ENCODE peak calls at places on chromosomes 13 and 19, in six cellular contexts. One of them, this sample, is unnamed.

GRCh38 chr13:48908381-48909087 is 67.2 kb upstream of the FNDC3A start:
- DNase-seq in mammary epithelial cell: peak; percentile 58
- DNase-seq in astrocyte of the spinal cord: peak; percentile 70
- DNase-seq in GM06990: no peak
- DNase-seq in PC-3: peak; percentile 80
- DNase-seq in breast epithelium: no peak
- DNase-seq in this sample: no peak

GRCh38 chr13:50228527-50228926 is 213.3 kb downstream of the KCNRG start:
- DNase-seq in mammary epithelial cell: no peak
- DNase-seq in astrocyte of the spinal cord: no peak
- DNase-seq in GM06990: no peak
- DNase-seq in PC-3: no peak
- DNase-seq in breast epithelium: no peak
- DNase-seq in this sample: no peak

GRCh38 chr13:98228661-98229349 is 51.7 kb upstream of the RNF113B start:
- DNase-seq in mammary epithelial cell: no peak
- DNase-seq in astrocyte of the spinal cord: no peak
- DNase-seq in GM06990: no peak
- DNase-seq in PC-3: peak; percentile 38
- DNase-seq in breast epithelium: no peak
- DNase-seq in this sample: no peak

GRCh38 chr13:59863621-59864020 is 300.1 kb downstream of the DIAPH3 start:
- DNase-seq in mammary epithelial cell: peak; percentile 40
- DNase-seq in astrocyte of the spinal cord: no peak
- DNase-seq in GM06990: no peak
- DNase-seq in PC-3: no peak
- DNase-seq in breast epithelium: no peak
- DNase-seq in this sample: no peak

GRCh38 chr13:95067303-95067702 is 233.9 kb downstream of the ABCC4 start:
- DNase-seq in mammary epithelial cell: no peak
- DNase-seq in astrocyte of the spinal cord: peak; percentile 15
- DNase-seq in GM06990: no peak
- DNase-seq in PC-3: peak; percentile 61
- DNase-seq in breast epithelium: no peak
- DNase-seq in this sample: no peak

GRCh38 chr13:19927117-19927734 is 31.3 kb upstream of the ZMYM2 start:
- DNase-seq in mammary epithelial cell: peak; percentile 38
- DNase-seq in astrocyte of the spinal cord: peak; percentile 42
- DNase-seq in GM06990: no peak
- DNase-seq in PC-3: peak; percentile 71
- DNase-seq in breast epithelium: no peak
- DNase-seq in this sample: peak; percentile 31

GRCh38 chr19:52748336-52748950 is 13.6 kb upstream of the ZNF611 start:
- DNase-seq in mammary epithelial cell: peak; percentile 34
- DNase-seq in astrocyte of the spinal cord: peak; percentile 34
- DNase-seq in GM06990: no peak
- DNase-seq in PC-3: peak; percentile 67
- DNase-seq in breast epithelium: no peak
- DNase-seq in this sample: no peak

GRCh38 chr13:43942301-43942700 is 62.6 kb downstream of the LACC1 start:
- DNase-seq in mammary epithelial cell: no peak
- DNase-seq in astrocyte of the spinal cord: peak; percentile 29
- DNase-seq in GM06990: no peak
- DNase-seq in PC-3: peak; percentile 40
- DNase-seq in breast epithelium: no peak
- DNase-seq in this sample: no peak

GRCh38 chr19:38792250-38793111 is 3.5 kb downstream of the LGALS7B start:
- DNase-seq in mammary epithelial cell: no peak
- DNase-seq in astrocyte of the spinal cord: peak; percentile 7
- DNase-seq in GM06990: peak; percentile 66
- DNase-seq in PC-3: no peak
- DNase-seq in breast epithelium: no peak
- DNase-seq in this sample: no peak

GRCh38 chr13:71148391-71148790 is 718.6 kb downstream of the DACH1 start:
- DNase-seq in mammary epithelial cell: no peak
- DNase-seq in astrocyte of the spinal cord: no peak
- DNase-seq in GM06990: no peak
- DNase-seq in PC-3: no peak
- DNase-seq in breast epithelium: no peak
- DNase-seq in this sample: no peak

GRCh38 chr19:11418166-11418517 is 972 bp downstream of the RGL3 start:
- DNase-seq in mammary epithelial cell: no peak
- DNase-seq in astrocyte of the spinal cord: no peak
- DNase-seq in GM06990: no peak
- DNase-seq in PC-3: no peak
- DNase-seq in breast epithelium: no peak
- DNase-seq in this sample: no peak

GRCh38 chr13:21240586-21240985 is 64.1 kb downstream of the MRPL57 start:
- DNase-seq in mammary epithelial cell: no peak
- DNase-seq in astrocyte of the spinal cord: peak; percentile 28
- DNase-seq in GM06990: no peak
- DNase-seq in PC-3: peak; percentile 37
- DNase-seq in breast epithelium: no peak
- DNase-seq in this sample: no peak

GRCh38 chr13:46641274-46642081 is 88.5 kb downstream of the LRCH1 start:
- DNase-seq in mammary epithelial cell: no peak
- DNase-seq in astrocyte of the spinal cord: peak; percentile 43
- DNase-seq in GM06990: no peak
- DNase-seq in PC-3: no peak
- DNase-seq in breast epithelium: no peak
- DNase-seq in this sample: no peak

GRCh38 chr19:39843919-39844793 is 2.0 kb downstream of the FBL start:
- DNase-seq in mammary epithelial cell: peak; percentile 25
- DNase-seq in astrocyte of the spinal cord: peak; percentile 61
- DNase-seq in GM06990: no peak
- DNase-seq in PC-3: peak; percentile 64
- DNase-seq in breast epithelium: no peak
- DNase-seq in this sample: no peak

GRCh38 chr19:45862271-45862563 is 730 bp downstream of the SYMPK start:
- DNase-seq in mammary epithelial cell: no peak
- DNase-seq in astrocyte of the spinal cord: no peak
- DNase-seq in GM06990: no peak
- DNase-seq in PC-3: peak; percentile 6
- DNase-seq in breast epithelium: no peak
- DNase-seq in this sample: no peak
- H3K4me3 ChIP-seq in mammary epithelial cell: peak overlapping the region; percentile 94
- H3K4me3 ChIP-seq in astrocyte of the spinal cord: peak overlapping the region; percentile 97
- H3K4me3 ChIP-seq in GM06990: peak overlapping the region; percentile 80
- H3K4me3 ChIP-seq in PC-3: peak overlapping the region; percentile 82
- H3K4me3 ChIP-seq in breast epithelium: peak overlapping the region; percentile 94
- H3K4me3 ChIP-seq in this sample: peak overlapping the region; percentile 86

GRCh38 chr13:97109841-97110492 is 112.2 kb upstream of the MBNL2 start:
- DNase-seq in mammary epithelial cell: peak; percentile 85
- DNase-seq in astrocyte of the spinal cord: peak; percentile 83
- DNase-seq in GM06990: peak; percentile 84
- DNase-seq in PC-3: peak; percentile 82
- DNase-seq in breast epithelium: peak; percentile 80
- DNase-seq in this sample: peak; percentile 31
- TF ChIP-seq CTCF in mammary epithelial cell: peak; percentile 95
- TF ChIP-seq CTCF in astrocyte of the spinal cord: peak; percentile 82
- TF ChIP-seq CTCF in GM06990: peak; percentile 86
- TF ChIP-seq CTCF in PC-3: peak; percentile 88
- TF ChIP-seq CTCF in breast epithelium: peak; percentile 97
- TF ChIP-seq CTCF in this sample: peak; percentile 86

DNA sequence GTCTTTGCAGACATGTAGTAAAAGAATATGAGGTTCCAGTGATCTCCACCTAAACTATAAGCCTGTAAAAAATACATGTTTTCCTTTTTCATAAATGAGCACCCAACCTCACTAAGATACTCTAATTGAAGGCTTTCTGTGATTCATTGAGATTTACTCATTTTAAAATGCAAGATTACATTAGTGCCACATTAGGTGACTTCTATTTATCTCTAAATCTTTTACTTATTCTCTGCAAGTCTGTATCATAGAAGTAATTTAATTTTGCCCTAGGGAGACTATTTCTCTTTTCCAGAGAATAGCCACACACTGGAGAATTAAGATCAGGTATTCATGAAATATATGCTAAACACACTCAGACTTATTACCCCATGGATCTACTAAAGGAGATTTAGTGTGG is 290.3 kb upstream of the ATXN8OS start:
- DNase-seq in mammary epithelial cell: no peak
- DNase-seq in astrocyte of the spinal cord: no peak
- DNase-seq in GM06990: no peak
- DNase-seq in PC-3: no peak
- DNase-seq in breast epithelium: no peak
- DNase-seq in this sample: no peak
- H3K4me3 ChIP-seq in mammary epithelial cell: no peak overlapping the region
- H3K4me3 ChIP-seq in astrocyte of the spinal cord: no peak overlapping the region
- H3K4me3 ChIP-seq in GM06990: no peak overlapping the region
- H3K4me3 ChIP-seq in PC-3: no peak overlapping the region
- H3K4me3 ChIP-seq in breast epithelium: no peak overlapping the region
- H3K4me3 ChIP-seq in this sample: no peak overlapping the region

GRCh38 chr19:1118999-1119398 is 15.2 kb downstream of the GPX4 start:
- DNase-seq in mammary epithelial cell: no peak
- DNase-seq in astrocyte of the spinal cord: no peak
- DNase-seq in GM06990: no peak
- DNase-seq in PC-3: no peak
- DNase-seq in breast epithelium: no peak
- DNase-seq in this sample: no peak

GRCh38 chr19:1119475-1120217 is 15.9 kb downstream of the GPX4 start:
- DNase-seq in mammary epithelial cell: no peak
- DNase-seq in astrocyte of the spinal cord: no peak
- DNase-seq in GM06990: no peak
- DNase-seq in PC-3: no peak
- DNase-seq in breast epithelium: no peak
- DNase-seq in this sample: no peak

GRCh38 chr19:1115646-1116420 is 12.0 kb downstream of the GPX4 start:
- DNase-seq in mammary epithelial cell: no peak
- DNase-seq in astrocyte of the spinal cord: no peak
- DNase-seq in GM06990: no peak
- DNase-seq in PC-3: no peak
- DNase-seq in breast epithelium: no peak
- DNase-seq in this sample: no peak

GRCh38 chr19:1117654-1118053 is 13.9 kb downstream of the GPX4 start:
- DNase-seq in mammary epithelial cell: no peak
- DNase-seq in astrocyte of the spinal cord: no peak
- DNase-seq in GM06990: no peak
- DNase-seq in PC-3: no peak
- DNase-seq in breast epithelium: no peak
- DNase-seq in this sample: no peak

GRCh38 chr19:1116726-1117581 is 13.2 kb downstream of the GPX4 start:
- DNase-seq in mammary epithelial cell: no peak
- DNase-seq in astrocyte of the spinal cord: no peak
- DNase-seq in GM06990: no peak
- DNase-seq in PC-3: no peak
- DNase-seq in breast epithelium: no peak
- DNase-seq in this sample: no peak
- TF ChIP-seq CTCF in mammary epithelial cell: no peak
- TF ChIP-seq CTCF in astrocyte of the spinal cord: no peak
- TF ChIP-seq CTCF in GM06990: no peak
- TF ChIP-seq CTCF in PC-3: no peak
- TF ChIP-seq CTCF in breast epithelium: no peak
- TF ChIP-seq CTCF in this sample: no peak

GRCh38 chr13:40682449-40683240 is 16.2 kb upstream of the FOXO1 start:
- DNase-seq in mammary epithelial cell: no peak
- DNase-seq in astrocyte of the spinal cord: peak; percentile 60
- DNase-seq in GM06990: no peak
- DNase-seq in PC-3: peak; percentile 64
- DNase-seq in breast epithelium: no peak
- DNase-seq in this sample: no peak

GRCh38 chr13:40680659-40681323 is 14.3 kb upstream of the FOXO1 start:
- DNase-seq in mammary epithelial cell: no peak
- DNase-seq in astrocyte of the spinal cord: no peak
- DNase-seq in GM06990: no peak
- DNase-seq in PC-3: no peak
- DNase-seq in breast epithelium: no peak
- DNase-seq in this sample: no peak

GRCh38 chr13:40677064-40677463 is 10.6 kb upstream of the FOXO1 start:
- DNase-seq in mammary epithelial cell: no peak
- DNase-seq in astrocyte of the spinal cord: no peak
- DNase-seq in GM06990: no peak
- DNase-seq in PC-3: no peak
- DNase-seq in breast epithelium: no peak
- DNase-seq in this sample: no peak

GRCh38 chr13:40679586-40679985 is 13.1 kb upstream of the FOXO1 start:
- DNase-seq in mammary epithelial cell: no peak
- DNase-seq in astrocyte of the spinal cord: no peak
- DNase-seq in GM06990: no peak
- DNase-seq in PC-3: no peak
- DNase-seq in breast epithelium: no peak
- DNase-seq in this sample: no peak

DNA sequence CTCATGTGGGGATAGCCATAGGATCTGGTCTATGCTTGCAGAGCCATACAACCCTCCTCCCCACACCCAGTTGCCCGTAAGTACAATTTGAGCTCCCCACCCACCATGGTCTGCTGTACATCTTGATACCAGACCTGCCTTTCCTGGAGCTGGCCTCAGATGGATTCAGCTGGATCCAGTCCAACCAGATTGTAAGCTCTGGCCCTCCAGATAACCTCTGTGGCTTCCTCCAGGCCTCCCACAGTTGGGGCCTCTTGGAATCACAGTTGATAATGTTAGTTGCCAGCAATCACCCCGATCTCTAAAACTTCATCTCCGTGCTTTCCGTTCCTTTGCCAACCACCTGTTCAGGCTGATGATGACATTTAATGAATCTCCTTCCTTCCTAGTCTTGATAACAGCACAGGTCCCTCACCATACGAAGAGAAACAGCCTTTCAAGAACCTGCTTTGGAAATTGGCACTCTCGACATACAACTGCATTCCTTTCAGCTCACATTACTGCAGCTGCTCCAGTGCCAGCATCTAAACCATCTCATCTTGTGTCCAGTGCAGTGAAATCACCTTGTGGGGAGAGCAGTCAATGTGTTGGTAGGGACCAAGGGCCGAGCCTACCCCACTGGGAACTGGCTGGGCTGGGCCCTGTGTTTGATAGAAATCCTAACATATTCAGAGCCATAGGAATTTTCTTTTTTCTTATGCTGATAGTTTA is 15.1 kb upstream of the FOXO1 start:
- DNase-seq in mammary epithelial cell: no peak
- DNase-seq in astrocyte of the spinal cord: no peak
- DNase-seq in GM06990: no peak
- DNase-seq in PC-3: no peak
- DNase-seq in breast epithelium: no peak
- DNase-seq in this sample: no peak
- H3K4me3 ChIP-seq in mammary epithelial cell: no peak overlapping the region
- H3K4me3 ChIP-seq in astrocyte of the spinal cord: no peak overlapping the region
- H3K4me3 ChIP-seq in GM06990: no peak overlapping the region
- H3K4me3 ChIP-seq in PC-3: no peak overlapping the region
- H3K4me3 ChIP-seq in breast epithelium: no peak overlapping the region
- H3K4me3 ChIP-seq in this sample: no peak overlapping the region

DNA sequence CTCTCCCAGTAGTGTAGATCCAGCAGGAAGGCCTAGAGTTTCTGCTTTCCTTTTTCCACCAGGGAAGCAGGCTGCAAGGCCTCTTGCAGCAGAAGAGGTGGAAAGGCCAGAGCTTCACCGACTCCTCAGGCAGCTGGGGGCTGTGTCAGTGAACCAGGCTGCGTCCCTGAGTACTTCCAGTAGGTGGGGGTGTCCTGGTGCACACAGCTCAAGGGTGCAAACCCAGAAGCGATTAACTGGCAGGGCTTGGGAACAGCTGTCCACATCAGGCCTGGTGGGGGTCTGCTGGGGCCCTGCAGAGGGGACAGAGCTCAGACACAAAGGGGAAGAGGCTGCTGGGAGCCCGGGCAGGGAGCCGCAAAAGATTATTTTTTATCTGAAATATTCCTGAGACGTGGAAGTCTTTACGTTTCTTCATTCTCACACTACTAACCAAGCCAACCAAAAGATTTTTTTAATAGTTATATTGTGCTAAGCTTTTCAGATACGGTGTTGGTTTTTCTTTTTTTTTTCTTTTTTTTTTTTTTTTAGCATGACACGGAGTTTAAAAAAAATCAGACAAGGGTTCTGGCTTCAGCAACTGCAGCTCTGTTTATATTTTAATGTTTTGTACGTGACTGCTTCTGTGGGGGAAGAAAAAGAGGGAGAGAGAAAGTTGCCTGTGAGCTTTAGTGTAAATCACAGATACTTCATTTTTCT is 11.0 kb downstream of the TSHZ3 start:
- DNase-seq in mammary epithelial cell: no peak
- DNase-seq in astrocyte of the spinal cord: peak; percentile 73
- DNase-seq in GM06990: no peak
- DNase-seq in PC-3: no peak
- DNase-seq in breast epithelium: no peak
- DNase-seq in this sample: no peak
- TF ChIP-seq CTCF in mammary epithelial cell: peak; percentile 48
- TF ChIP-seq CTCF in astrocyte of the spinal cord: peak; percentile 88
- TF ChIP-seq CTCF in GM06990: no peak
- TF ChIP-seq CTCF in PC-3: peak; percentile 11
- TF ChIP-seq CTCF in breast epithelium: peak; percentile 34
- TF ChIP-seq CTCF in this sample: peak; percentile 24